ENCODE peak calls at places on chromosomes 5 and 9, in ten cellular contexts. I is NCI-H1092; M is T follicular helper cell; X is hippocampal formation; W is activated naive CD8-positive, alpha-beta T cell treated with anti-CD3 and anti-CD28 coated beads, Interleukin-2, amount 10 ng/mL, durations not matched to agents 7 days and 5 days; K is left kidney; N is OCI-LY7; F is activated gamma-delta T cell treated with Interleukin-2 at 50 U/mL for 16 hours; T is kidney tubule cell; U is iris pigment epithelial cell. E is an unnamed sample.

GRCh38 chr9:135697226-135697625 is 2.1 kb downstream of the SOHLH1 start:
- DNase-seq in N (no peak), K (no peak), X (no peak), T (no peak), I (no peak), U (no peak), F (no peak), W (no peak), M (no peak), E (no peak)

GRCh38 chr5:1208743-1209551 is 7.6 kb downstream of the SLC6A19 start:
- DNase-seq in T (peak), X (no peak), I (peak), N (no peak), K (peak), M (no peak), F (no peak), U (peak), W (no peak), E (no peak)

GRCh38 chr5:72256536-72256935 is 63.5 kb downstream of the MRPS27 start:
- DNase-seq in W (no peak), T (no peak), I (no peak), U (peak), F (no peak), N (no peak), K (no peak), X (no peak), M (no peak), E (no peak)

GRCh38 chr9:125984461-125984860 is 237.3 kb downstream of the PBX3 start:
- DNase-seq in M (no peak), F (no peak), T (no peak), I (no peak), K (no peak), N (no peak), W (no peak), X (no peak), U (no peak), E (no peak)

GRCh38 chr5:126074538-126074937 is 348.7 kb upstream of the GRAMD2B start:
- DNase-seq in I (no peak), M (no peak), U (no peak), F (no peak), K (no peak), X (no peak), N (no peak), T (no peak), W (no peak), E (no peak)

GRCh38 chr5:33322632-33323031 is 118.1 kb upstream of the TARS1 start:
- DNase-seq in I (no peak), X (no peak), T (no peak), U (no peak), N (no peak), F (no peak), K (no peak), M (no peak), W (no peak), E (no peak)

GRCh38 chr9:34984049-34984448 is 5.5 kb upstream of the DNAJB5 start:
- DNase-seq in N (peak), X (no peak), I (no peak), F (no peak), M (no peak), K (peak), U (peak), T (no peak), W (no peak), E (no peak)

GRCh38 chr5:169433221-169433651 is 132.3 kb upstream of the SLIT3 start:
- DNase-seq in X (no peak), W (no peak), K (peak), M (no peak), F (no peak), N (no peak), T (no peak), I (no peak), U (no peak), E (no peak)

GRCh38 chr5:159910207-159910842 is 6.0 kb upstream of the ADRA1B start:
- DNase-seq in M (no peak), T (no peak), N (no peak), U (no peak), K (no peak), F (no peak), X (no peak), W (no peak), I (no peak), E (no peak)

E was measured in B cell.